ENCODE peak calls at places on chromosomes 11 and 22, in nine cellular contexts. T, V, M, I, F, U, G, C and Z are unnamed samples.

GRCh38 chr11:69317401-69318092 is 23.6 kb downstream of the MYEOV start:
- DNase-seq in G (no peak), M (no peak), F (no peak), V (peak), C (no peak), I (no peak), T (peak), U (peak), Z (peak)

GRCh38 chr11:131524186-131524585 is 153.8 kb downstream of the NTM start:
- DNase-seq in U (no peak), T (no peak), C (no peak), F (no peak), M (no peak), G (no peak), I (no peak), V (no peak), Z (no peak)

GRCh38 chr22:39967103-39967829 is 7.1 kb downstream of the TMA7B start:
- DNase-seq in V (no peak), I (no peak), C (no peak), U (peak), G (no peak), T (peak), F (no peak), M (peak), Z (peak)

GRCh38 chr11:76835928-76836612 is 24.6 kb upstream of the ACER3 start:
- DNase-seq in I (no peak), F (no peak), M (peak), T (peak), C (no peak), G (no peak), V (no peak), U (no peak), Z (peak)

GRCh38 chr11:76665921-76666351 is 4.6 kb downstream of the LRRC32 start:
- DNase-seq in T (no peak), M (no peak), I (peak), F (no peak), V (peak), G (peak), C (no peak), U (no peak), Z (no peak)

GRCh38 chr11:43282607-43283440 is 29.0 kb upstream of the API5 start:
- DNase-seq in V (no peak), C (peak), T (peak), G (peak), U (peak), F (peak), I (peak), M (peak), Z (peak)

GRCh38 chr11:92845390-92846185 is 123.9 kb upstream of the MTNR1B start:
- DNase-seq in U (no peak), G (no peak), F (no peak), M (no peak), C (no peak), V (no peak), I (no peak), T (no peak), Z (no peak)

GRCh38 chr22:43883012-43883661 is 8.7 kb downstream of the PNPLA5 start:
- DNase-seq in F (peak), T (peak), M (peak), C (no peak), V (peak), I (peak), G (peak), U (peak), Z (peak)

GRCh38 chr11:66956689-66957290 is 1.4 kb downstream of the PC start:
- DNase-seq in M (peak), G (peak), C (no peak), V (peak), I (no peak), U (peak), T (peak), F (no peak), Z (no peak)

GRCh38 chr11:91435694-91436375 is 788.8 kb upstream of the FAT3 start:
- DNase-seq in V (no peak), I (no peak), G (no peak), T (no peak), F (no peak), U (no peak), C (no peak), M (peak), Z (no peak)

GRCh38 chr22:44531487-44531886 is 33.5 kb upstream of the RTL6 start:
- DNase-seq in I (peak), U (no peak), C (no peak), G (no peak), V (peak), M (no peak), F (no peak), T (no peak), Z (no peak)

GRCh38 chr11:66289548-66290331 is 797 bp upstream of the YIF1A start:
- DNase-seq in V (no peak), M (no peak), F (no peak), C (peak), G (no peak), T (no peak), U (peak), I (peak), Z (no peak)

GRCh38 chr11:10637629-10638028 is 55.9 kb downstream of the IRAG1 start:
- DNase-seq in U (no peak), V (no peak), M (no peak), C (no peak), I (peak), T (no peak), G (peak), F (no peak), Z (no peak)

GRCh38 chr11:6610591-6610990 is 1.4 kb downstream of the TAF10 start:
- DNase-seq in I (peak), G (peak), V (peak), T (no peak), M (no peak), C (no peak), F (no peak), U (no peak), Z (no peak)

GRCh38 chr11:35362571-35362980 is 56.8 kb downstream of the SLC1A2 start:
- DNase-seq in U (peak), G (no peak), M (no peak), F (no peak), T (no peak), I (no peak), V (no peak), C (no peak), Z (no peak)

GRCh38 chr11:78420796-78421209 is 3.2 kb upstream of the GAB2 start:
- DNase-seq in U (peak), F (no peak), C (peak), I (peak), V (peak), G (no peak), T (peak), M (no peak), Z (peak)

GRCh38 chr22:37701121-37701786 is 4.4 kb downstream of the TRIOBP start:
- DNase-seq in I (no peak), V (no peak), C (no peak), F (no peak), M (no peak), G (no peak), T (no peak), U (no peak), Z (peak)

GRCh38 chr22:19984201-19984753 is 32.3 kb downstream of the ARVCF start:
- DNase-seq in C (peak), V (peak), F (no peak), U (peak), T (peak), G (no peak), M (peak), I (peak), Z (peak)

GRCh38 chr11:36033936-36034335 is 90.1 kb downstream of the LDLRAD3 start:
- DNase-seq in I (no peak), V (no peak), U (no peak), T (no peak), G (no peak), C (no peak), M (no peak), F (no peak), Z (no peak)

GRCh38 chr11:123302751-123303195 is 107.7 kb upstream of the CLMP start:
- DNase-seq in C (no peak), M (peak), V (no peak), F (no peak), T (peak), I (no peak), U (peak), G (no peak), Z (no peak)

GRCh38 chr11:66313321-66314185 is 3.3 kb downstream of the CD248 start:
- DNase-seq in V (no peak), M (no peak), U (peak), G (no peak), T (peak), C (peak), I (no peak), F (no peak), Z (no peak)

GRCh38 chr11:39361557-39361956 is 2097.9 kb downstream of the LRRC4C start:
- DNase-seq in V (no peak), I (no peak), M (no peak), G (no peak), F (no peak), T (no peak), C (no peak), U (no peak), Z (no peak)

GRCh38 chr11:116840224-116840745 is 2.9 kb upstream of the APOA1 start:
- DNase-seq in F (no peak), M (no peak), V (no peak), I (no peak), C (no peak), U (peak), T (peak), G (peak), Z (no peak)

GRCh38 chr11:34830035-34830434 is 86.1 kb downstream of the APIP start:
- DNase-seq in I (no peak), U (no peak), C (no peak), F (no peak), M (no peak), G (no peak), V (no peak), T (no peak), Z (no peak)

GRCh38 chr22:17013396-17014100 is 5.5 kb upstream of the GAB4 start:
- DNase-seq in F (no peak), V (no peak), M (no peak), I (no peak), G (no peak), T (no peak), C (no peak), U (no peak), Z (no peak)

GRCh38 chr11:123800041-123800440 is 6.1 kb downstream of the OR6M1 start:
- DNase-seq in V (no peak), M (no peak), I (no peak), U (no peak), G (no peak), T (no peak), F (no peak), C (no peak), Z (no peak)

GRCh38 chr11:85558411-85558810 is 68.7 kb downstream of the DLG2 start:
- DNase-seq in I (no peak), F (no peak), T (no peak), V (no peak), G (no peak), M (no peak), U (no peak), C (no peak), Z (no peak)

GRCh38 chr11:106062592-106062949 is 14.6 kb downstream of the KBTBD3 start:
- DNase-seq in G (no peak), V (no peak), M (no peak), C (no peak), F (no peak), T (no peak), U (no peak), I (no peak), Z (no peak)

GRCh38 chr22:50731811-50732624 is 6.0 kb upstream of the ACR start:
- DNase-seq in U (peak), G (peak), I (peak), M (peak), C (peak), V (no peak), F (peak), T (peak), Z (no peak)